ENCODE peak calls at places on chromosomes 7 and 10, in ten cellular contexts. W, R, L, N, D, I, O, H, K and P are unnamed samples.

GRCh38 chr7:112205348-112206237 is 606 bp downstream of the DOCK4 start:
- DNase-seq in D (peak; percentile 35), O (peak; percentile 37), R (peak; percentile 52), K (peak; percentile 93), I (no peak), L (peak; percentile 64), W (peak; percentile 65), H (peak; percentile 78), N (peak; percentile 84), P (peak; percentile 80)

GRCh38 chr10:67140641-67141040 is 214.8 kb downstream of the LRRTM3 start:
- DNase-seq in O (no peak), L (no peak), N (no peak), W (no peak), H (no peak), K (no peak), I (no peak), R (no peak), D (no peak), P (no peak)

GRCh38 chr10:99484626-99485581 is 47.8 kb upstream of the NKX2-3 start:
- DNase-seq in D (no peak), N (no peak), L (no peak), I (no peak), W (no peak), K (no peak), R (no peak), H (no peak), O (no peak), P (no peak)

GRCh38 chr7:43531700-43532099 is 51.2 kb upstream of the STK17A start:
- DNase-seq in O (no peak), R (no peak), W (no peak), I (no peak), D (no peak), L (no peak), N (no peak), H (no peak), K (no peak), P (no peak)

GRCh38 chr7:8714791-8715190 is 281.4 kb downstream of the NXPH1 start:
- DNase-seq in H (no peak), D (no peak), I (no peak), K (no peak), N (no peak), R (no peak), W (no peak), O (no peak), L (no peak), P (no peak)

GRCh38 chr10:339038-339391 is 203.8 kb downstream of the ZMYND11 start:
- DNase-seq in O (no peak), W (no peak), H (no peak), D (no peak), K (no peak), N (no peak), I (no peak), L (peak; percentile 11), R (no peak), P (no peak)

GRCh38 chr7:12623885-12624498 is 53.5 kb downstream of the SCIN start:
- DNase-seq in H (peak; percentile 33), K (no peak), D (no peak), W (no peak), N (no peak), L (peak; percentile 31), R (no peak), I (no peak), O (no peak), P (no peak)

GRCh38 chr10:78211476-78212110 is 177.9 kb downstream of the RPS24 start:
- DNase-seq in K (peak; percentile 56), I (no peak), L (peak; percentile 67), O (no peak), R (no peak), N (no peak), H (peak; percentile 65), D (peak; percentile 25), W (no peak), P (no peak)

GRCh38 chr7:22361795-22362194 is 4.8 kb upstream of the RAPGEF5 start:
- DNase-seq in N (no peak), L (peak; percentile 2), I (no peak), R (no peak), K (no peak), H (no peak), W (no peak), O (no peak), D (peak; percentile 10), P (no peak)

GRCh38 chr10:61747341-61747740 is 84.6 kb downstream of the CABCOCO1 start:
- DNase-seq in H (no peak), L (no peak), R (no peak), D (no peak), W (no peak), O (no peak), N (no peak), K (no peak), I (no peak), P (no peak)

GRCh38 chr7:70104243-70104642 is 506.0 kb downstream of the AUTS2 start:
- DNase-seq in O (no peak), R (no peak), I (no peak), D (no peak), N (no peak), W (no peak), L (no peak), H (no peak), K (no peak), P (no peak)

GRCh38 chr7:134625571-134625970 is 21.1 kb upstream of the BPGM start:
- DNase-seq in O (no peak), K (no peak), W (no peak), D (no peak), L (peak; percentile 93), H (peak; percentile 26), I (no peak), R (no peak), N (no peak), P (no peak)

GRCh38 chr10:104809288-104810090 is 168.4 kb downstream of the SORCS3 start:
- DNase-seq in D (no peak), L (no peak), I (no peak), N (no peak), R (no peak), H (no peak), K (no peak), O (no peak), W (no peak), P (no peak)

DNA sequence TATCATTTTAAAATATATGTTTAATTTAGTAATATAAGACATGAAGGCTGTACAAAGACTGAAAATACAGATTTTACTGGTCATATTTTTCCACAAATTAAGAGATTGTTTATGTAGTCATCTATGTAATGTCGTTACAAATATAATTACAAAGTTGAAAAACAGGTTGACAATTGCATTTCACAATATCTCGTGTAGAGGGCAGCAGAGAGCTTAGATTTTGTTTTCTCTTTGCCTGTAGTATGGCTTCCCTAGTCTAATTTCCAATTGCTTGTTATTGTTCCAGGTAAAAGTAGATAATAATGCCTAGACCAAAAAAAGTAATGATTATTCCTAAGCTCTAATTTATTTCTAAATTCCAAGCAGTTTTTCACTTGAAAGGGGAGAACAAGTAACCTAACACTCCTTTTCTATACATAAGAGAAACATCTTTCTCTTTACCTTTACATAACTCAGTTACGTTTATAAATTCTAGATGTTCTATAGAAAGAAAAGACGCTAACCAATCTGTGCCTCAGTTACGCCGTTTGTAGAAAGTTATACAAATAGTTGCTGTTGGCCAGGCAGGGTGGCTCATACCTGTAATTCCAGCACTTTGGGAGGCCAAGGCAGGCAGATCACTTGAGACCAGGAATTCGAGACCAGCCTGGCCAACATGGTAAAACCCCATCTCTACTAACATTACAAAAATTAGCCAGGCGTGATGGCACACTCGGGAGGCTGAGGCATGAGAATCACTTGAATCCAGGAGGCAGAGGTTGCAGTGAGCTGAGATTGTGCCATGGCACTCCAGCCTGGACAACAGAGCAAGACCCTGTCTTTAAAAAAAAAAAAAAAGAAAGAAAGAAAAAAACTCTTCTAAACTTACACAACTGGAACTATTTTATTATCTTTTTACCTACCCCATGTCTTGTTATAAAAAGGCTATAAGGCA is 30.0 kb downstream of the NET1 start:
- DNase-seq in H (peak; percentile 67), W (no peak), I (no peak), O (peak; percentile 28), R (peak; percentile 50), K (no peak), D (no peak), L (peak; percentile 55), N (no peak), P (no peak)
- H3K4me3 ChIP-seq in H (no peak overlapping the region), W (no peak overlapping the region), I (no peak overlapping the region), O (no peak overlapping the region), R (no peak overlapping the region), K (no peak overlapping the region), D (no peak overlapping the region), L (no peak overlapping the region), N (no peak overlapping the region), P (no peak overlapping the region)

DNA sequence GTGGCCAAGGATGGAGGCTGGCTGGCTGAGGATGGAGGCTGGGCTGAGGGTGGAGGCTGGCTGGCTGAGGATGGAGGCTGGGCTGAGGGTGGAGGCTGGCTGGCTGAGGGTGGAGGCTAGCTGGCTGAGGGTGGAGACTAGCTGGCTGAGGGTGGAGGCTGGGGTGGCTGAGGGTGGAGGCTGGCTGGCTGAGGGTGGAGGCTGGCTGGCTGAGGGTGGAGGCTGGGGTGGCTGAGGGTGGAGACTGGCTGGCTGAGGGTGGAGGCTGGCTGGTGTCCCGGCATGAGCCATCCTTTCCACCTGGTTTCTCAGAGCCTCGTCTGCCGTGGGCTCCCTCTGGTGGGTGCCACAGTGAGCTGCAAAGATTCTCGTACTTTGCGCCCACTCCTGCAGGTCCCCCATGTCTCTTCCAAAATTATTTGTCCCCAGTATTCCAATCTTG is 88.4 kb downstream of the ELFN1 start:
- DNase-seq in D (no peak), O (no peak), L (peak; percentile 25), R (no peak), W (no peak), H (peak; percentile 40), N (peak; percentile 64), I (no peak), K (peak; percentile 72), P (peak; percentile 46)
- H3K4me1 ChIP-seq in D (no peaks in the 10 kb centered on the region), O (no peaks in the 10 kb centered on the region), L (no peaks in the 10 kb centered on the region), R (no peaks in the 10 kb centered on the region), W (no peaks in the 10 kb centered on the region), H (peaks cover 5% of the 10 kb centered on the region), N (no peaks in the 10 kb centered on the region), I (no peaks in the 10 kb centered on the region), K (no peaks in the 10 kb centered on the region), P (no peaks in the 10 kb centered on the region)

GRCh38 chr7:519974-520458 is 370 bp upstream of the PDGFA start:
- DNase-seq in W (no peak), N (peak; percentile 84), H (peak; percentile 74), D (no peak), L (peak; percentile 36), I (peak; percentile 62), K (no peak), R (no peak), O (no peak), P (peak; percentile 72)
- H3K27ac ChIP-seq in W (no peak overlapping the region), N (peak overlapping the region; percentile 78), H (no peak overlapping the region), D (peak overlapping the region; percentile 57), L (no peak overlapping the region), I (no peak overlapping the region), K (peak overlapping the region; percentile 74), R (no peak overlapping the region), O (no peak overlapping the region), P (peak overlapping the region; percentile 78)

GRCh38 chr7:130756316-130756715 is 22.3 kb upstream of the KLF14 start:
- DNase-seq in L (no peak), N (no peak), D (no peak), O (no peak), I (no peak), H (no peak), R (no peak), K (no peak), W (no peak), P (no peak)

GRCh38 chr7:130758429-130759056 is 24.5 kb upstream of the KLF14 start:
- DNase-seq in R (peak; percentile 34), I (no peak), O (peak; percentile 16), D (peak; percentile 33), N (no peak), H (peak; percentile 77), L (peak; percentile 69), W (no peak), K (no peak), P (no peak)
- H3K4me3 ChIP-seq in R (no peak overlapping the region), I (no peak overlapping the region), O (no peak overlapping the region), D (no peak overlapping the region), N (no peak overlapping the region), H (no peak overlapping the region), L (no peak overlapping the region), W (no peak overlapping the region), K (no peak overlapping the region), P (no peak overlapping the region)

GRCh38 chr7:101788517-101788916 is 28.9 kb upstream of the CUX1 start:
- DNase-seq in R (no peak), N (no peak), O (no peak), W (no peak), K (no peak), I (no peak), L (no peak), D (no peak), H (no peak), P (no peak)
- H3K4me1 ChIP-seq in R (no peaks in the 10 kb centered on the region), N (peaks cover 4% of the 10 kb centered on the region), O (no peaks in the 10 kb centered on the region), W (no peaks in the 10 kb centered on the region), K (peaks cover 15% of the 10 kb centered on the region), I (no peaks in the 10 kb centered on the region), L (no peaks in the 10 kb centered on the region), D (no peaks in the 10 kb centered on the region), H (peaks cover 14% of the 10 kb centered on the region), P (peaks cover 12% of the 10 kb centered on the region)